ENCODE peak calls at places on chromosome 18, in eight cellular contexts. Z is CD4-positive, alpha-beta memory T cell; U is activated CD4-positive, alpha-beta T cell treated with anti-CD3 and anti-CD28 coated beads, Interleukin-2, amount 10 ng/mL, durations not matched to agents 24 days and 14 days; O is lower lobe of right lung; L is mesothelial cell of epicardium; J is NCI-H1417; H is fibroblast of lung; M is fibroblast of the aortic adventitia. Y is an unnamed sample.

GRCh38 chr18:32956591-32957310 is 183.9 kb upstream of the KLHL14 start:
- DNase-seq in M (peak; percentile 86), L (no peak), H (peak; percentile 85), J (no peak), O (no peak), Z (no peak), U (no peak), Y (peak; percentile 72)

GRCh38 chr18:67731853-67732252 is 215.3 kb upstream of the DSEL start:
- DNase-seq in U (no peak), L (no peak), J (peak; percentile 56), H (peak; percentile 38), Z (no peak), M (peak; percentile 37), O (no peak), Y (no peak)

GRCh38 chr18:58525928-58526424 is 102.9 kb downstream of the ALPK2 start:
- DNase-seq in H (no peak), U (no peak), Z (no peak), M (no peak), O (no peak), J (no peak), L (no peak), Y (no peak)

GRCh38 chr18:48326901-48327675 is 82.1 kb downstream of the ZBTB7C start:
- DNase-seq in J (no peak), O (no peak), L (no peak), Z (no peak), H (peak; percentile 46), U (no peak), M (peak; percentile 41), Y (no peak)

GRCh38 chr18:44182363-44182762 is 498.3 kb upstream of the SETBP1 start:
- DNase-seq in O (no peak), J (no peak), M (no peak), U (no peak), H (no peak), Z (no peak), L (no peak), Y (no peak)

GRCh38 chr18:7084766-7085080 is 32.9 kb downstream of the LAMA1 start:
- DNase-seq in J (no peak), L (no peak), U (no peak), O (no peak), H (peak; percentile 89), Z (no peak), M (peak; percentile 70), Y (peak; percentile 71)

GRCh38 chr18:25805323-25805722 is 285.1 kb downstream of the SS18 start:
- DNase-seq in M (peak; percentile 67), Z (no peak), O (no peak), U (no peak), H (peak; percentile 94), J (no peak), L (no peak), Y (peak; percentile 83)

GRCh38 chr18:62596145-62597005 is 73.5 kb downstream of the ZCCHC2 start:
- DNase-seq in O (no peak), H (no peak), J (peak; percentile 43), Z (no peak), M (no peak), U (no peak), L (peak; percentile 37), Y (no peak)

GRCh38 chr18:57426187-57426586 is 9.0 kb upstream of the ONECUT2 start:
- DNase-seq in H (no peak), U (no peak), O (no peak), M (no peak), Z (no peak), L (no peak), J (no peak), Y (no peak)

GRCh38 chr18:25646971-25647370 is 295.0 kb upstream of the ZNF521 start:
- DNase-seq in M (peak; percentile 67), U (no peak), Z (no peak), H (peak; percentile 82), J (no peak), O (no peak), L (no peak), Y (peak; percentile 14)

GRCh38 chr18:8045890-8046289 is 478.8 kb downstream of the PTPRM start:
- DNase-seq in O (no peak), J (no peak), Z (peak; percentile 57), U (peak; percentile 57), M (no peak), L (no peak), H (no peak), Y (no peak)

GRCh38 chr18:79424008-79424565 is 28.4 kb downstream of the NFATC1 start:
- DNase-seq in U (no peak), O (no peak), J (no peak), Z (no peak), H (no peak), L (no peak), M (peak; percentile 20), Y (no peak)

GRCh38 chr18:79953921-79954651 is 2.6 kb upstream of the SLC66A2 start:
- DNase-seq in U (no peak), M (no peak), H (no peak), L (no peak), O (peak; percentile 77), J (no peak), Z (no peak), Y (no peak)

GRCh38 chr18:79850731-79851130 is 53.0 kb downstream of the KCNG2 start:
- DNase-seq in L (no peak), O (no peak), J (no peak), M (no peak), Z (no peak), H (no peak), U (no peak), Y (no peak)

GRCh38 chr18:54950221-54950620 is 9.0 kb downstream of the CCDC68 start:
- DNase-seq in Z (no peak), H (no peak), M (no peak), O (no peak), L (no peak), J (peak; percentile 85), U (peak; percentile 65), Y (no peak)

GRCh38 chr18:40867452-40867851 is 1087.6 kb upstream of the PIK3C3 start:
- DNase-seq in J (no peak), U (no peak), H (peak; percentile 82), O (no peak), M (peak; percentile 89), L (no peak), Z (no peak), Y (peak; percentile 87)

GRCh38 chr18:56869189-56869777 is 218.1 kb downstream of the WDR7 start:
- DNase-seq in U (peak; percentile 65), J (peak; percentile 92), Z (no peak), M (peak; percentile 60), L (no peak), O (no peak), H (peak; percentile 79), Y (peak; percentile 58)

GRCh38 chr18:11096411-11096810 is 53.0 kb downstream of the PIEZO2 start:
- DNase-seq in J (no peak), H (no peak), L (no peak), Z (no peak), O (no peak), M (no peak), U (no peak), Y (no peak)

GRCh38 chr18:7467708-7468466 is 99.2 kb upstream of the PTPRM start:
- DNase-seq in J (peak; percentile 17), U (no peak), M (no peak), L (no peak), Z (no peak), H (peak; percentile 18), O (no peak), Y (no peak)

GRCh38 chr18:46276736-46277135 is 172.6 kb downstream of the HAUS1 start:
- DNase-seq in M (no peak), O (no peak), L (no peak), J (no peak), Z (no peak), H (no peak), U (no peak), Y (no peak)

GRCh38 chr18:23716516-23716915 is 27.3 kb downstream of the LAMA3 start:
- DNase-seq in J (no peak), U (no peak), O (no peak), L (no peak), Z (no peak), H (peak; percentile 71), M (peak; percentile 51), Y (peak; percentile 56)

GRCh38 chr18:22347624-22348511 is 69.8 kb downstream of the CTAGE1 start:
- DNase-seq in H (peak; percentile 38), M (peak; percentile 63), U (no peak), Z (no peak), O (no peak), J (no peak), L (no peak), Y (no peak)

GRCh38 chr18:8153887-8154583 is 455.2 kb upstream of the RAB12 start:
- DNase-seq in Z (no peak), L (no peak), M (peak; percentile 33), U (no peak), H (peak; percentile 43), O (no peak), J (no peak), Y (no peak)

GRCh38 chr18:58349650-58350049 is 279.2 kb downstream of the ALPK2 start:
- DNase-seq in J (peak; percentile 98), M (no peak), O (no peak), Z (no peak), L (no peak), U (no peak), H (no peak), Y (no peak)

GRCh38 chr18:39780774-39781173 is 2174.3 kb upstream of the PIK3C3 start:
- DNase-seq in U (no peak), O (no peak), J (no peak), L (no peak), Z (no peak), M (no peak), H (no peak), Y (no peak)

GRCh38 chr18:49301608-49302007 is 158.8 kb downstream of the DYM start:
- DNase-seq in J (no peak), O (no peak), M (no peak), U (no peak), Z (no peak), L (no peak), H (no peak), Y (no peak)

GRCh38 chr18:10234281-10234680 is 220.2 kb upstream of the APCDD1 start:
- DNase-seq in M (no peak), O (no peak), J (no peak), L (no peak), H (no peak), Z (no peak), U (no peak), Y (no peak)

GRCh38 chr18:54229660-54230059 is 5.2 kb upstream of the MBD2 start:
- DNase-seq in M (no peak), U (no peak), H (no peak), Z (no peak), O (no peak), L (no peak), J (no peak), Y (no peak)

GRCh38 chr18:6406075-6406909 is 8.4 kb downstream of the L3MBTL4 start:
- DNase-seq in Z (no peak), O (no peak), L (no peak), H (peak; percentile 50), J (no peak), U (no peak), M (no peak), Y (peak; percentile 10)

GRCh38 chr18:48365965-48366364 is 43.2 kb downstream of the ZBTB7C start:
- DNase-seq in J (peak; percentile 9), O (no peak), M (no peak), Z (no peak), U (no peak), L (no peak), H (no peak), Y (no peak)

GRCh38 chr18:75143851-75144250 is 65.1 kb downstream of the PTGR3 start:
- DNase-seq in J (no peak), L (no peak), U (no peak), M (no peak), Z (no peak), O (no peak), H (no peak), Y (no peak)

GRCh38 chr18:3248670-3249359 is 1.2 kb downstream of the MYL12A start:
- DNase-seq in Z (peak; percentile 57), H (peak; percentile 70), L (no peak), M (peak; percentile 72), U (peak; percentile 84), O (no peak), J (peak; percentile 46), Y (no peak)

GRCh38 chr18:13416848-13417247 is 198.3 kb downstream of the LDLRAD4 start:
- DNase-seq in U (no peak), O (no peak), H (no peak), L (no peak), M (no peak), J (no peak), Z (no peak), Y (no peak)

GRCh38 chr18:23365602-23366001 is 87.5 kb upstream of the RIOK3 start:
- DNase-seq in Z (no peak), U (no peak), M (peak; percentile 81), H (peak; percentile 18), J (no peak), O (no peak), L (no peak), Y (no peak)